ENCODE peak calls at places on chromosomes 6 and 20, in nine cellular contexts. R, U, E, I, C, V, N, Z and P are unnamed samples.

GRCh38 chr20:3661060-3661820 is 2.0 kb downstream of the GFRA4 start:
- DNase-seq in I (peak; percentile 7), Z (no peak), C (no peak), E (no peak), R (no peak), N (no peak), U (no peak), V (no peak), P (no peak)

GRCh38 chr6:28497893-28498292 is 17.7 kb downstream of the GPX6 start:
- DNase-seq in U (no peak), Z (no peak), V (no peak), C (no peak), N (no peak), I (no peak), R (no peak), E (no peak), P (no peak)

GRCh38 chr20:50496773-50497375 is 13.3 kb upstream of the PTPN1 start:
- DNase-seq in E (no peak), R (no peak), N (no peak), I (no peak), U (no peak), Z (peak; percentile 56), V (no peak), C (no peak), P (no peak)

GRCh38 chr20:59752704-59753460 is 148.5 kb downstream of the PHACTR3 start:
- DNase-seq in Z (no peak), E (no peak), I (no peak), V (no peak), U (no peak), C (peak; percentile 58), N (peak; percentile 18), R (no peak), P (no peak)

GRCh38 chr20:56391596-56392281 is at the start of gene AURKA:
- DNase-seq in I (no peak), V (no peak), U (no peak), Z (peak; percentile 19), C (no peak), N (no peak), R (no peak), E (peak; percentile 22), P (peak; percentile 13)

GRCh38 chr6:1913572-1913971 is 303.9 kb downstream of the FOXC1 start:
- DNase-seq in Z (no peak), N (peak; percentile 3), E (no peak), I (no peak), U (no peak), R (no peak), C (no peak), V (no peak), P (no peak)

GRCh38 chr6:141483561-141484061 is 649.1 kb upstream of the GJE1 start:
- DNase-seq in N (peak; percentile 92), U (peak; percentile 37), I (peak; percentile 65), Z (peak; percentile 92), R (no peak), V (peak; percentile 40), E (peak; percentile 88), C (no peak), P (no peak)

GRCh38 chr6:38673397-38674165 is 29.4 kb downstream of the GLO1 start:
- DNase-seq in U (no peak), C (no peak), V (peak; percentile 27), R (no peak), N (peak; percentile 46), E (peak; percentile 50), Z (no peak), I (peak; percentile 37), P (no peak)

GRCh38 chr6:145814035-145814500 is 527 bp downstream of the FBXO30 start:
- DNase-seq in C (peak; percentile 33), R (peak; percentile 75), U (no peak), N (peak; percentile 70), V (peak; percentile 29), Z (no peak), E (peak; percentile 49), I (peak; percentile 32), P (no peak)

GRCh38 chr20:37359836-37360235 is 13.9 kb downstream of the SRC start:
- DNase-seq in I (no peak), R (no peak), C (no peak), Z (no peak), U (no peak), E (no peak), V (no peak), N (no peak), P (no peak)

GRCh38 chr20:45346291-45346718 is 1.9 kb downstream of the SDC4 start:
- DNase-seq in R (no peak), C (no peak), I (peak; percentile 29), U (no peak), E (peak; percentile 55), N (no peak), V (peak; percentile 26), Z (peak; percentile 12), P (no peak)

GRCh38 chr6:135088818-135089809 is 34.5 kb upstream of the HBS1L start:
- DNase-seq in I (peak; percentile 56), N (peak; percentile 82), Z (peak; percentile 71), R (peak; percentile 18), C (no peak), V (peak; percentile 42), E (no peak), U (no peak), P (no peak)

GRCh38 chr6:157981395-157982296 is at the start of gene SYNJ2:
- DNase-seq in R (peak; percentile 89), N (peak; percentile 73), C (peak; percentile 78), V (peak; percentile 79), I (peak; percentile 89), U (peak; percentile 78), Z (peak; percentile 88), E (peak; percentile 82), P (peak; percentile 79)

GRCh38 chr20:24955045-24955444 is 6.0 kb downstream of the CST7 start:
- DNase-seq in V (no peak), R (no peak), I (peak; percentile 27), C (no peak), E (no peak), N (peak; percentile 53), Z (no peak), U (no peak), P (peak; percentile 7)